ENCODE peak calls at places on chromosomes 2 and 18, in ten cellular contexts. W is fibroblast of mammary gland; V is tibial nerve; P is esophagus muscularis mucosa; Y is fibroblast of lung; O is IMR-90; E is NB4; K is CD8-positive, alpha-beta T cell; S is cardiac muscle cell; X is HepG2. D is an unnamed sample.

GRCh38 chr2:51780353-51780752 is 748.4 kb upstream of the NRXN1 start:
- DNase-seq in W (no peak), V (no peak), P (no peak), Y (no peak), O (no peak), E (no peak), K (no peak), S (no peak), X (no peak), D (no peak)

GRCh38 chr2:119106301-119106897 is 52.2 kb downstream of the C1QL2 start:
- DNase-seq in W (peak; percentile 42), V (no peak), P (peak; percentile 39), Y (peak; percentile 26), O (peak; percentile 33), E (peak; percentile 54), K (no peak), S (peak; percentile 87), X (peak; percentile 35), D (peak; percentile 43)

GRCh38 chr18:37684590-37684989 is 119.0 kb upstream of the CELF4 start:
- DNase-seq in W (no peak), V (no peak), P (no peak), Y (no peak), O (no peak), E (peak; percentile 6), K (no peak), S (no peak), X (no peak), D (no peak)

GRCh38 chr18:3297025-3297984 is 35.4 kb downstream of the MYL12B start:
- DNase-seq in W (peak; percentile 95), V (peak; percentile 71), P (peak; percentile 93), Y (peak; percentile 91), O (peak; percentile 86), E (peak; percentile 94), K (peak; percentile 87), S (peak; percentile 91), X (peak; percentile 91), D (peak; percentile 72)

GRCh38 chr2:238095143-238095542 is 5.0 kb upstream of the ESPNL start:
- DNase-seq in W (no peak), V (no peak), P (peak; percentile 57), Y (no peak), O (no peak), E (no peak), K (no peak), S (no peak), X (no peak), D (no peak)

GRCh38 chr2:232362174-232362913 is 16.2 kb upstream of the ALPP start:
- DNase-seq in W (no peak), V (no peak), P (no peak), Y (no peak), O (no peak), E (no peak), K (no peak), S (no peak), X (no peak), D (no peak)

GRCh38 chr2:43049836-43050796 is 176.3 kb downstream of the ZFP36L2 start:
- DNase-seq in W (no peak), V (no peak), P (no peak), Y (peak; percentile 42), O (no peak), E (peak; percentile 20), K (no peak), S (no peak), X (no peak), D (no peak)

GRCh38 chr18:13219576-13219975 is 1.0 kb downstream of the LDLRAD4 start:
- DNase-seq in W (no peak), V (no peak), P (no peak), Y (no peak), O (no peak), E (no peak), K (no peak), S (no peak), X (no peak), D (no peak)

GRCh38 chr2:182763311-182763912 is 47.4 kb downstream of the DNAJC10 start:
- DNase-seq in W (peak; percentile 52), V (no peak), P (no peak), Y (peak; percentile 48), O (peak; percentile 43), E (peak; percentile 30), K (no peak), S (peak; percentile 90), X (peak; percentile 62), D (peak; percentile 48)

GRCh38 chr2:49940616-49941015 is 786.3 kb upstream of the FSHR start:
- DNase-seq in W (no peak), V (no peak), P (no peak), Y (no peak), O (no peak), E (peak; percentile 2), K (no peak), S (no peak), X (no peak), D (no peak)
- H3K4me3 ChIP-seq in W (no peak overlapping the region), V (no peak overlapping the region), P (no peak overlapping the region), Y (no peak overlapping the region), O (no peak overlapping the region), E (peak overlapping the region; percentile 60), K (peak overlapping the region; percentile 25), S (no peak overlapping the region), X (peak overlapping the region; percentile 20), D (peak overlapping the region; percentile 7)

GRCh38 chr2:3771576-3771975 is 68.2 kb downstream of the DCDC2C start:
- DNase-seq in W (no peak), V (no peak), P (no peak), Y (no peak), O (no peak), E (no peak), K (no peak), S (no peak), X (no peak), D (no peak)

GRCh38 chr2:3768960-3769765 is 65.8 kb downstream of the DCDC2C start:
- DNase-seq in W (no peak), V (no peak), P (no peak), Y (no peak), O (no peak), E (no peak), K (no peak), S (no peak), X (no peak), D (no peak)

GRCh38 chr2:3774336-3774735 is 71.0 kb downstream of the DCDC2C start:
- DNase-seq in W (no peak), V (no peak), P (no peak), Y (no peak), O (no peak), E (no peak), K (no peak), S (no peak), X (no peak), D (no peak)

GRCh38 chr2:3769766-3770165 is 66.4 kb downstream of the DCDC2C start:
- DNase-seq in W (no peak), V (no peak), P (no peak), Y (no peak), O (peak; percentile 17), E (no peak), K (no peak), S (no peak), X (no peak), D (no peak)

GRCh38 chr2:3770724-3771415 is 67.5 kb downstream of the DCDC2C start:
- DNase-seq in W (no peak), V (no peak), P (no peak), Y (no peak), O (no peak), E (no peak), K (no peak), S (no peak), X (no peak), D (no peak)
- TF ChIP-seq CTCF in W (no peak), V (no peak), P (no peak), Y (no peak), O (no peak), E (no peak), K (no peak), S (no peak), X (no peak), D (no peak)

DNA sequence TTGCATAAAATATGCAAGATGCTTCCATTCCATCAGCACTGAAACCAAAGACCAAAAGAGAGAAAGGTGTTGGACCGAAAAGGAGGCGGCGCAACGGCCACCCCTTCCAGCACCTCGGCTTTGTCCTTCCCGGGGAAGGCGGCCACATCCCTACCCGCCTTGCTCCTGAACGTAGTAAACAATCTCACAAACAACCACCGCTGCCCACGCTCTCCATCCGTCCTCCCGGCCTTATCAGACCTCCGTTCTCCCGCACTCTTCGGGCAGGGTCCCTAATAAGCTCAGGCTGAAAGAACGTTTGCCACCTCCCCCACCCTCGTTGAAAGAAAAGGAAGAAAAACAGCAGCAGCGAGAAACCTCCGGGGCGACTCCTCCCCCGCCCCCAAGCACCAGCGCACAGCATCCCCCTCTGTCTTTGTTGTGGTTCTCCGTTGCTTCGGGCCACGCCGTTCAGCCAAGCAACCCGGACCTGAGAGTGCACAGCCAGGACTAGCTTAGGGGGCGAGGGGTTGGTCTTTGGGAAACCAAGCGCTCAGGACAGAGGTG is 4.4 kb downstream of the EVX2 start:
- DNase-seq in W (no peak), V (no peak), P (no peak), Y (no peak), O (no peak), E (peak; percentile 60), K (no peak), S (no peak), X (no peak), D (no peak)
- H3K4me3 ChIP-seq in W (no peak overlapping the region), V (no peak overlapping the region), P (peak overlapping the region; percentile 36), Y (no peak overlapping the region), O (no peak overlapping the region), E (peak overlapping the region; percentile 56), K (no peak overlapping the region), S (peak overlapping the region; percentile 32), X (no peak overlapping the region), D (no peak overlapping the region)

DNA sequence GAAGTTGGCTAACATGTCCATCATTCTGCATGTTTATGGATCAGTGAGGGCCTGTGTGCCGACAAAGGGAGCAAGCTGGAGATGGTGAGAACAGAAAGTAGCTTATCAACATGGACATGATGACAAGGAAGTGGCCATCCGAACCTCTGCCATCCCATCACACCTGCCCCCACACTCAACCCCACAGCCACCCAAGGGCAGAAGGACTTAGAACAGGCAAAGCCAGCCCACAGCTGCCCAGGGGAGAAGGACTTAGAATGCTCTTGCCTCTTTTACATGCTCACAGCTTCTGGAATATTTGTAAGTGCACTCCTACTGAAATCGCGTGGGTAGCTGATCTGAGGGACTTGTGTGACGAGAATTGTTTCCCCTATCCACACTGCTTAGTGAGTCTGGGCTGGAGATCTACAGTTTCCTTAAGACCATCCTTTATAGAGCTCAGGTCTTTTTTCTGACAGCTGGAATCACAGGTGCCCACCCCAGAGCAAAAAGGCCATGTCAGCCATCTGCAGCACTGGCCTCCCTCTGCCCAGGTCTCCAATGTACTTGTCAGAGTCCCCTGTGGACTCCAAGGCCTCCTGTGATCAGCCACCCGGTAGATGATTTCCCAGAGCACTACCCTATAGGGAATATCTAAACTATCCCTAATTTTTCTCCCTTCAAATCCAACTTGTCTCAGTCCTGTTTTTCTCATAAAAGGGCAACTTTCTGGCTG is 154.1 kb downstream of the SMAD7 start:
- DNase-seq in W (no peak), V (no peak), P (no peak), Y (no peak), O (no peak), E (no peak), K (no peak), S (no peak), X (no peak), D (no peak)
- TF ChIP-seq CTCF in W (no peak), V (no peak), P (no peak), Y (no peak), O (no peak), E (no peak), K (no peak), S (no peak), X (no peak), D (no peak)

GRCh38 chr2:170928036-170928823 is 823 bp upstream of the GORASP2 start:
- DNase-seq in W (peak; percentile 28), V (no peak), P (no peak), Y (peak; percentile 5), O (peak; percentile 31), E (peak; percentile 87), K (no peak), S (no peak), X (peak; percentile 81), D (no peak)
- H3K4me3 ChIP-seq in W (peak overlapping the region; percentile 56), V (peak overlapping the region; percentile 7), P (peak overlapping the region; percentile 67), Y (peak overlapping the region; percentile 34), O (peak overlapping the region; percentile 27), E (peak overlapping the region; percentile 91), K (peak overlapping the region; percentile 18), S (peak overlapping the region; percentile 21), X (peak overlapping the region; percentile 71), D (peak overlapping the region; percentile 49)

D was measured in fibroblast of villous mesenchyme.